ENCODE peak calls at places on chromosomes 3 and 15, in eight cellular contexts. Y is stimulated activated effector memory CD8-positive, alpha-beta T cell treated with anti-CD3 and anti-CD28 coated beads, Interleukin-12 subunit alpha, Interleukin-12 subunit beta, amount 100 ng/mL, for 72 hours; A is esophagus squamous epithelium; K is cardiac muscle cell; H is T follicular helper cell; D is HL-60; O is iPS DF 19.7; F is effector memory CD8-positive, alpha-beta T cell. C is an unnamed sample.

GRCh38 chr15:29693225-29693624 is 129.0 kb downstream of the TJP1 start:
- DNase-seq in O (no peak), H (no peak), Y (no peak), F (no peak), K (no peak), D (no peak), A (no peak), C (no peak)

GRCh38 chr15:33926260-33926659 is 42.0 kb upstream of the CHRM5 start:
- DNase-seq in D (no peak), F (no peak), Y (no peak), A (no peak), O (no peak), K (no peak), H (no peak), C (no peak)

GRCh38 chr3:155026999-155027591 is 53.0 kb upstream of the MME start:
- DNase-seq in D (peak; percentile 45), F (no peak), K (peak; percentile 92), O (no peak), A (no peak), H (no peak), Y (no peak), C (no peak)

GRCh38 chr3:126525853-126526667 is 2.1 kb downstream of the CHST13 start:
- DNase-seq in K (no peak), D (no peak), Y (no peak), O (no peak), A (no peak), F (no peak), H (no peak), C (peak; percentile 24)

GRCh38 chr3:172625404-172625803 is 85.5 kb downstream of the NCEH1 start:
- DNase-seq in Y (no peak), O (no peak), F (no peak), A (no peak), H (no peak), K (peak; percentile 56), D (no peak), C (no peak)

GRCh38 chr3:58537412-58538301 is 667 bp upstream of the ACOX2 start:
- DNase-seq in D (no peak), A (no peak), H (no peak), K (no peak), Y (peak; percentile 38), F (no peak), O (no peak), C (no peak)

GRCh38 chr15:40857601-40858351 is 13.9 kb downstream of the SPINT1 start:
- DNase-seq in H (peak; percentile 68), D (peak; percentile 81), O (no peak), Y (peak; percentile 95), A (no peak), K (peak; percentile 75), F (peak; percentile 79), C (peak; percentile 85)

GRCh38 chr3:59451041-59451763 is 401.4 kb upstream of the CFAP20DC start:
- DNase-seq in O (no peak), H (peak; percentile 52), Y (peak; percentile 80), F (peak; percentile 56), A (no peak), K (no peak), D (no peak), C (no peak)

GRCh38 chr15:72999586-72999985 is 52.7 kb upstream of the NEO1 start:
- DNase-seq in F (no peak), O (no peak), K (no peak), D (no peak), H (no peak), A (no peak), Y (no peak), C (no peak)